ENCODE peak calls at places on chromosomes 5 and 9, in four cellular contexts. Y, Z, P and I are unnamed samples.

GRCh38 chr5:146906803-146907202 is 28.2 kb upstream of the PPP2R2B start:
- DNase-seq in Y (no peak), Z (no peak), P (peak; percentile 88), I (peak; percentile 20)

GRCh38 chr9:100350188-100350587 is 2.6 kb downstream of the TEX10 start:
- DNase-seq in Z (no peak), Y (no peak), P (no peak), I (no peak)

GRCh38 chr9:29211681-29212589 is 1638.7 kb upstream of the C9orf72 start:
- DNase-seq in Z (no peak), Y (peak; percentile 12), P (peak; percentile 85), I (peak; percentile 20)

GRCh38 chr9:2486988-2487387 is 134.6 kb upstream of the VLDLR start:
- DNase-seq in Y (no peak), Z (no peak), P (no peak), I (no peak)

GRCh38 chr5:172459396-172460165 is 5.3 kb upstream of the SH3PXD2B start:
- DNase-seq in Y (no peak), P (no peak), Z (no peak), I (no peak)

GRCh38 chr5:79149432-79149831 is 37.8 kb downstream of the BHMT start:
- DNase-seq in Y (no peak), P (no peak), Z (no peak), I (no peak)

GRCh38 chr5:33650911-33651310 is 210.1 kb downstream of the TARS1 start:
- DNase-seq in Z (no peak), Y (no peak), P (no peak), I (no peak)

GRCh38 chr5:143544606-143545005 is 141.1 kb upstream of the NR3C1 start:
- DNase-seq in P (no peak), Y (no peak), Z (no peak), I (no peak)

GRCh38 chr5:176553260-176554085 is 4.3 kb downstream of the CDHR2 start:
- DNase-seq in P (no peak), Y (no peak), Z (no peak), I (no peak)

GRCh38 chr9:114501786-114502682 is 3.2 kb downstream of the WHRN start:
- DNase-seq in Y (peak; percentile 48), P (peak; percentile 57), Z (no peak), I (peak; percentile 35)

GRCh38 chr5:179900707-179901106 is 7.0 kb downstream of the TBC1D9B start:
- DNase-seq in P (no peak), Z (no peak), Y (no peak), I (no peak)

GRCh38 chr5:73823508-73823925 is 197.5 kb downstream of the ARHGEF28 start:
- DNase-seq in P (no peak), Y (peak; percentile 96), Z (no peak), I (no peak)

GRCh38 chr5:34707451-34708107 is 51.5 kb downstream of the RAI14 start:
- DNase-seq in Z (no peak), Y (no peak), P (no peak), I (no peak)

GRCh38 chr5:14209222-14209822 is 66.2 kb downstream of the TRIO start:
- DNase-seq in P (no peak), Z (no peak), Y (no peak), I (no peak)

GRCh38 chr5:76732405-76733048 is 16.6 kb downstream of the F2R start:
- DNase-seq in Y (no peak), Z (no peak), P (no peak), I (no peak)

GRCh38 chr5:174313615-174314014 is 268.1 kb downstream of the NSG2 start:
- DNase-seq in Z (no peak), P (peak; percentile 17), Y (no peak), I (no peak)

GRCh38 chr9:108274971-108275370 is 580.8 kb downstream of the ACTL7B start:
- DNase-seq in P (no peak), Z (no peak), Y (no peak), I (no peak)

GRCh38 chr9:88777498-88778312 is 213.6 kb upstream of the S1PR3 start:
- DNase-seq in P (peak; percentile 34), Z (no peak), Y (no peak), I (no peak)

GRCh38 chr5:143147382-143147781 is 256.1 kb downstream of the NR3C1 start:
- DNase-seq in Z (no peak), Y (no peak), P (no peak), I (no peak)

GRCh38 chr9:93965830-93966577 is 10.8 kb upstream of the BARX1 start:
- DNase-seq in Z (no peak), Y (no peak), P (no peak), I (no peak)

GRCh38 chr9:129550199-129550839 is 70.6 kb downstream of the C9orf50 start:
- DNase-seq in Z (no peak), Y (no peak), P (peak; percentile 69), I (no peak)

GRCh38 chr9:121772600-121773285 is 121.3 kb downstream of the DAB2IP start:
- DNase-seq in P (no peak), Z (no peak), Y (no peak), I (no peak)

GRCh38 chr5:159774476-159775031 is 141.7 kb upstream of the ADRA1B start:
- DNase-seq in P (peak; percentile 58), Z (no peak), Y (no peak), I (peak; percentile 52)

GRCh38 chr9:121298689-121299112 is 30.7 kb downstream of the GSN start:
- DNase-seq in P (no peak), Z (no peak), Y (peak; percentile 62), I (no peak)

GRCh38 chr5:67003373-67003905 is 193.2 kb downstream of the CD180 start:
- DNase-seq in Y (no peak), Z (no peak), P (no peak), I (no peak)

GRCh38 chr9:18447131-18447530 is 26.8 kb upstream of the ADAMTSL1 start:
- DNase-seq in P (no peak), Z (no peak), Y (no peak), I (no peak)

GRCh38 chr5:140245354-140245753 is 57.5 kb downstream of the PFDN1 start:
- DNase-seq in Z (no peak), P (no peak), Y (no peak), I (no peak)

GRCh38 chr5:158589939-158590338 is 509.8 kb downstream of the EBF1 start:
- DNase-seq in Y (no peak), Z (no peak), P (no peak), I (no peak)

GRCh38 chr5:96796434-96796833 is 11.3 kb downstream of the ERAP1 start:
- DNase-seq in Y (no peak), Z (no peak), P (no peak), I (no peak)

GRCh38 chr5:116395178-116395577 is 179.4 kb downstream of the SEMA6A start:
- DNase-seq in Z (no peak), P (no peak), Y (no peak), I (no peak)

GRCh38 chr5:73591102-73591695 is 25.7 kb downstream of the UTP15 start:
- DNase-seq in P (peak; percentile 62), Y (peak; percentile 79), Z (peak; percentile 28), I (peak; percentile 57)

GRCh38 chr9:70480405-70480980 is 66.0 kb upstream of the KLF9 start:
- DNase-seq in Y (no peak), P (no peak), Z (no peak), I (no peak)

GRCh38 chr5:56737002-56737621 is 78.2 kb upstream of the MAP3K1 start:
- DNase-seq in Y (no peak), Z (no peak), P (no peak), I (no peak)

GRCh38 chr5:132962429-132962928 is 955 bp downstream of the AFF4 start:
- DNase-seq in P (no peak), Y (peak; percentile 34), Z (no peak), I (no peak)

GRCh38 chr9:124869466-124869985 is 7.6 kb downstream of the ARPC5L start:
- DNase-seq in Z (no peak), Y (no peak), P (no peak), I (no peak)

GRCh38 chr5:119022773-119023172 is 34.4 kb upstream of the DTWD2 start:
- DNase-seq in P (no peak), Y (no peak), Z (no peak), I (no peak)
- H3K4me1 ChIP-seq in P (no peaks in the 10 kb centered on the region), Y (no peaks in the 10 kb centered on the region), Z (peaks cover 12% of the 10 kb centered on the region), I (no peaks in the 10 kb centered on the region)

DNA sequence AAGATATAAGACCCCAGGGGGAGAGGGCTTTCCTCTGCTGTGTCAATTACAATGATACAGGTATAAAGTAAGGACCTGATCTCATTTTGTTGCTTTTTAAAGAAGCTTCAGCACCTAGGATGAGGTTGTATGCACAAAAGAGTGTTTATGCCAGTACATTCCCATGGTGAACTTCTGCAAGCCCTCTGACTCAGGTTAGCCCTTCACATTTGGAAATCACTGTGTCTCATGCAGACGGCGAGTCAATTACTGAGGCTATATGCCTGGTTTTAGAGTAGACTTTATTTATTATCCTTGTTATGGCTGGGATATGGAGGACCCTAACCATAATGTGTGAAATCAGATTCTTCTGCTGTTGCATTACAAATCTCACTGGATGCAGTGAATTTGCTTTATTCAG is 233.2 kb downstream of the ZNF608 start:
- DNase-seq in Y (no peak), P (no peak), Z (no peak), I (no peak)
- TF ChIP-seq YY1 in Y (no peak), P (no peak), Z (no peak), I (no peak)

GRCh38 chr9:34536685-34537084 is 13.9 kb upstream of the ENHO start:
- DNase-seq in P (no peak), Z (no peak), Y (no peak), I (no peak)
- TF ChIP-seq SUZ12 in P (no peak), Z (no peak), Y (no peak), I (no peak)

GRCh38 chr9:136726118-136726517 is 13.7 kb downstream of the DIPK1B start:
- DNase-seq in P (no peak), Y (no peak), Z (no peak), I (no peak)
- H3K4me1 ChIP-seq in P (peaks cover 6% of the 10 kb centered on the region), Y (peaks cover 55% of the 10 kb centered on the region), Z (peaks cover 13% of the 10 kb centered on the region), I (peaks cover 29% of the 10 kb centered on the region)